ENCODE peak calls at places on chromosomes 12 and 14, in five cellular contexts. E is NCI-H1417 treated with DMSO at 0.1 percent for 48 hours, S is fibroblast of lung, F is NT2/D1, I is HCT116. U is an unnamed sample.

GRCh38 chr12:6548556-6549378 is 7.1 kb downstream of the IFFO1 start:
- DNase-seq in E (no peak), S (peak; percentile 86), F (no peak), I (no peak), U (peak; percentile 44)

GRCh38 chr14:69090187-69090789 is 62.6 kb downstream of the DCAF5 start:
- DNase-seq in E (no peak), S (peak; percentile 52), F (no peak), I (peak; percentile 45), U (peak; percentile 20)

GRCh38 chr12:90773526-90773925 is 181.4 kb downstream of the CCER1 start:
- DNase-seq in E (no peak), S (peak; percentile 30), F (no peak), I (no peak), U (no peak)

GRCh38 chr12:55849616-55850015 is 6.9 kb upstream of the MMP19 start:
- DNase-seq in E (no peak), S (no peak), F (no peak), I (no peak), U (no peak)

GRCh38 chr12:105256921-105257320 is 20.9 kb upstream of the APPL2 start:
- DNase-seq in E (no peak), S (peak; percentile 92), F (no peak), I (no peak), U (no peak)

GRCh38 chr12:94178054-94178453 is 29.7 kb downstream of the PLXNC1 start:
- DNase-seq in E (no peak), S (no peak), F (no peak), I (no peak), U (no peak)

GRCh38 chr14:50954811-50955372 is 10.6 kb upstream of the PYGL start:
- DNase-seq in E (no peak), S (peak; percentile 69), F (no peak), I (peak; percentile 23), U (peak; percentile 59)

GRCh38 chr12:124617615-124618014 is 50.2 kb upstream of the NCOR2 start:
- DNase-seq in E (no peak), S (no peak), F (no peak), I (no peak), U (no peak)

GRCh38 chr12:6116481-6117021 is 7.9 kb downstream of the VWF start:
- DNase-seq in E (no peak), S (peak; percentile 94), F (no peak), I (no peak), U (no peak)

GRCh38 chr12:103586791-103587370 is at the start of gene STAB2:
- DNase-seq in E (no peak), S (no peak), F (no peak), I (no peak), U (no peak)

GRCh38 chr12:58458093-58458492 is 462.2 kb downstream of the LRIG3 start:
- DNase-seq in E (no peak), S (peak; percentile 57), F (no peak), I (no peak), U (no peak)

GRCh38 chr12:20950248-20950647 is 139.7 kb downstream of the SLCO1B3 start:
- DNase-seq in E (no peak), S (peak; percentile 6), F (peak; percentile 57), I (peak; percentile 18), U (no peak)

GRCh38 chr12:123892180-123892559 is 80.5 kb downstream of the CCDC92 start:
- DNase-seq in E (no peak), S (no peak), F (no peak), I (no peak), U (no peak)

GRCh38 chr12:124481772-124482566 is 85.4 kb downstream of the NCOR2 start:
- DNase-seq in E (no peak), S (no peak), F (no peak), I (no peak), U (no peak)

GRCh38 chr12:28710882-28711281 is 438.2 kb upstream of the FAR2 start:
- DNase-seq in E (no peak), S (peak; percentile 97), F (no peak), I (no peak), U (peak; percentile 42)

U was measured in fibroblast of the conjunctiva.